ENCODE peak calls at places on chromosomes 7 and 10, in nine cellular contexts. N, Y, Q, K, E, R, U, V and S are unnamed samples.
A peak's percentile ranks its signal among the peaks of the same experiment; 100 is the strongest.

GRCh38 chr7:111238891-111239290 is 148.0 kb downstream of the LRRN3 start:
- DNase-seq in N (no peak), Y (no peak), Q (peak; percentile 3), K (no peak), E (no peak), R (peak; percentile 76), U (no peak), V (no peak), S (no peak)

GRCh38 chr10:28722065-28722803 is 44.9 kb downstream of the BAMBI start:
- DNase-seq in N (peak; percentile 36), Y (peak; percentile 21), Q (peak; percentile 12), K (no peak), E (peak; percentile 57), R (peak; percentile 34), U (no peak), V (peak; percentile 70), S (peak; percentile 74)

GRCh38 chr10:100738055-100738827 is 7.1 kb upstream of the PAX2 start:
- DNase-seq in N (no peak), Y (no peak), Q (no peak), K (no peak), E (no peak), R (no peak), U (no peak), V (no peak), S (peak; percentile 62)

GRCh38 chr10:57288754-57289153 is 927.7 kb upstream of the ZWINT start:
- DNase-seq in N (no peak), Y (no peak), Q (no peak), K (no peak), E (no peak), R (no peak), U (no peak), V (no peak), S (no peak)

GRCh38 chr10:108556176-108556575 is 1367.1 kb downstream of the XPNPEP1 start:
- DNase-seq in N (no peak), Y (no peak), Q (no peak), K (no peak), E (no peak), R (no peak), U (no peak), V (no peak), S (no peak)

GRCh38 chr7:87106974-87107612 is 45.2 kb upstream of the DMTF1 start:
- DNase-seq in N (no peak), Y (no peak), Q (no peak), K (no peak), E (no peak), R (no peak), U (peak; percentile 85), V (no peak), S (no peak)

GRCh38 chr7:142616121-142616643 is 133.1 kb upstream of the PRSS1 start:
- DNase-seq in N (no peak), Y (no peak), Q (peak; percentile 8), K (no peak), E (no peak), R (no peak), U (no peak), V (no peak), S (no peak)

GRCh38 chr10:95567903-95568630 is 6.9 kb upstream of the SORBS1 start:
- DNase-seq in N (no peak), Y (no peak), Q (peak; percentile 20), K (no peak), E (no peak), R (no peak), U (no peak), V (no peak), S (no peak)

GRCh38 chr10:8402469-8403074 is 348.1 kb downstream of the GATA3 start:
- DNase-seq in N (no peak), Y (no peak), Q (no peak), K (no peak), E (no peak), R (no peak), U (no peak), V (no peak), S (no peak)

GRCh38 chr10:83592337-83592935 is 546.9 kb upstream of the GHITM start:
- DNase-seq in N (no peak), Y (no peak), Q (no peak), K (no peak), E (no peak), R (no peak), U (no peak), V (no peak), S (no peak)

GRCh38 chr10:25766687-25767221 is 167.3 kb upstream of the MYO3A start:
- DNase-seq in N (no peak), Y (no peak), Q (no peak), K (no peak), E (no peak), R (no peak), U (peak; percentile 81), V (no peak), S (no peak)

GRCh38 chr7:145152589-145152988 is 316.7 kb upstream of the TPK1 start:
- DNase-seq in N (no peak), Y (no peak), Q (no peak), K (no peak), E (no peak), R (no peak), U (no peak), V (no peak), S (no peak)

GRCh38 chr7:148918058-148918596 is 34.0 kb upstream of the EZH2 start:
- DNase-seq in N (no peak), Y (no peak), Q (no peak), K (no peak), E (no peak), R (no peak), U (no peak), V (no peak), S (no peak)

GRCh38 chr10:77983384-77984341 is 45.7 kb downstream of the POLR3A start:
- DNase-seq in N (no peak), Y (no peak), Q (no peak), K (peak; percentile 7), E (no peak), R (peak; percentile 17), U (peak; percentile 42), V (no peak), S (no peak)

GRCh38 chr7:29413511-29414178 is 150.0 kb upstream of the PRR15 start:
- DNase-seq in N (no peak), Y (no peak), Q (peak; percentile 79), K (no peak), E (no peak), R (no peak), U (no peak), V (no peak), S (no peak)

GRCh38 chr7:43528581-43529354 is 54.1 kb upstream of the STK17A start:
- DNase-seq in N (no peak), Y (no peak), Q (no peak), K (no peak), E (no peak), R (no peak), U (no peak), V (no peak), S (no peak)

GRCh38 chr7:141208539-141208938 is 134.7 kb downstream of the TMEM178B start:
- DNase-seq in N (no peak), Y (no peak), Q (peak; percentile 83), K (no peak), E (no peak), R (no peak), U (no peak), V (no peak), S (peak; percentile 76)

GRCh38 chr10:101615760-101616116 is 27.6 kb downstream of the DPCD start:
- DNase-seq in N (no peak), Y (no peak), Q (no peak), K (no peak), E (peak; percentile 17), R (no peak), U (no peak), V (no peak), S (peak; percentile 27)

GRCh38 chr7:39950473-39951155 is 558 bp downstream of the CDK13 start:
- DNase-seq in N (peak; percentile 61), Y (no peak), Q (no peak), K (peak; percentile 67), E (peak; percentile 57), R (peak; percentile 49), U (peak; percentile 62), V (peak; percentile 40), S (peak; percentile 92)

GRCh38 chr10:49504528-49504927 is 34.4 kb downstream of the ERCC6 start:
- DNase-seq in N (no peak), Y (no peak), Q (no peak), K (no peak), E (no peak), R (no peak), U (no peak), V (no peak), S (no peak)

GRCh38 chr7:19989906-19990305 is 216.5 kb upstream of the TMEM196 start:
- DNase-seq in N (no peak), Y (no peak), Q (no peak), K (no peak), E (no peak), R (no peak), U (no peak), V (no peak), S (no peak)

GRCh38 chr7:38592737-38593136 is 38.4 kb downstream of the AMPH start:
- DNase-seq in N (no peak), Y (no peak), Q (no peak), K (no peak), E (no peak), R (no peak), U (no peak), V (no peak), S (no peak)
- H3K27ac ChIP-seq in N (no peak overlapping the region), Y (no peak overlapping the region), Q (no peak overlapping the region), K (no peak overlapping the region), E (no peak overlapping the region), R (no peak overlapping the region), U (no peak overlapping the region), V (no peak overlapping the region), S (no peak overlapping the region)

GRCh38 chr7:137018468-137018867 is 150.0 kb downstream of the CHRM2 start:
- DNase-seq in N (no peak), Y (no peak), Q (no peak), K (no peak), E (no peak), R (no peak), U (no peak), V (no peak), S (no peak)
- H3K27ac ChIP-seq in N (no peak overlapping the region), Y (no peak overlapping the region), Q (no peak overlapping the region), K (no peak overlapping the region), E (no peak overlapping the region), R (no peak overlapping the region), U (no peak overlapping the region), V (no peak overlapping the region), S (no peak overlapping the region)

GRCh38 chr10:67141300-67141699 is 215.5 kb downstream of the LRRTM3 start:
- DNase-seq in N (no peak), Y (no peak), Q (no peak), K (no peak), E (no peak), R (no peak), U (no peak), V (no peak), S (no peak)

GRCh38 chr10:67140641-67141040 is 214.8 kb downstream of the LRRTM3 start:
- DNase-seq in N (no peak), Y (no peak), Q (no peak), K (no peak), E (no peak), R (no peak), U (no peak), V (no peak), S (no peak)

GRCh38 chr10:67144554-67144953 is 218.7 kb downstream of the LRRTM3 start:
- DNase-seq in N (no peak), Y (no peak), Q (no peak), K (no peak), E (no peak), R (no peak), U (no peak), V (no peak), S (no peak)
- H3K27ac ChIP-seq in N (no peak overlapping the region), Y (no peak overlapping the region), Q (no peak overlapping the region), K (no peak overlapping the region), E (no peak overlapping the region), R (no peak overlapping the region), U (no peak overlapping the region), V (no peak overlapping the region), S (no peak overlapping the region)

GRCh38 chr10:46020344-46020656 is 10.1 kb downstream of the NCOA4 start:
- DNase-seq in N (no peak), Y (no peak), Q (no peak), K (no peak), E (no peak), R (no peak), U (peak; percentile 78), V (no peak), S (no peak)
- H3K27ac ChIP-seq in N (peak overlapping the region; percentile 89), Y (no peak overlapping the region), Q (no peak overlapping the region), K (peak overlapping the region; percentile 12), E (peak overlapping the region; percentile 40), R (peak overlapping the region; percentile 37), U (peak overlapping the region; percentile 39), V (no peak overlapping the region), S (peak overlapping the region; percentile 37)